ENCODE peak calls at places on chromosomes 3 and 15, in eight cellular contexts. P is sigmoid colon, A is dorsolateral prefrontal cortex, Q is A549, M is right lobe of liver, I is tibial nerve, H is H1, Z is ovary. T is an unnamed sample.

GRCh38 chr3:156795890-156796451 is 30.2 kb upstream of the LEKR1 start:
- DNase-seq in P (no peak), A (no peak), Q (no peak), M (no peak), I (no peak), H (no peak), Z (no peak), T (no peak)

GRCh38 chr15:90382305-90382704 is 5.7 kb upstream of the IQGAP1 start:
- DNase-seq in P (no peak), A (no peak), Q (no peak), M (no peak), I (no peak), H (no peak), Z (no peak), T (no peak)

GRCh38 chr15:90362936-90363212 is 10.8 kb downstream of the ZNF774 start:
- DNase-seq in P (peak), A (no peak), Q (no peak), M (no peak), I (no peak), H (no peak), Z (no peak), T (no peak)

GRCh38 chr3:193851941-193852674 is 259.1 kb downstream of the OPA1 start:
- DNase-seq in P (no peak), A (no peak), Q (no peak), M (no peak), I (no peak), H (peak), Z (peak), T (no peak)

GRCh38 chr3:183268361-183268760 is 15.3 kb downstream of the B3GNT5 start:
- DNase-seq in P (no peak), A (no peak), Q (no peak), M (no peak), I (no peak), H (no peak), Z (no peak), T (no peak)

GRCh38 chr3:100506355-100506754 is 13.9 kb downstream of the TMEM45A start:
- DNase-seq in P (no peak), A (no peak), Q (no peak), M (no peak), I (no peak), H (no peak), Z (no peak), T (no peak)

GRCh38 chr15:85044251-85044853 is 62.7 kb downstream of the PDE8A start:
- DNase-seq in P (peak), A (peak), Q (peak), M (peak), I (peak), H (no peak), Z (peak), T (peak)

GRCh38 chr15:60000113-60000823 is 3.8 kb upstream of the FOXB1 start:
- DNase-seq in P (no peak), A (no peak), Q (no peak), M (no peak), I (no peak), H (peak), Z (no peak), T (no peak)

GRCh38 chr3:66858656-66859381 is 139.3 kb upstream of the KBTBD8 start:
- DNase-seq in P (no peak), A (no peak), Q (no peak), M (no peak), I (no peak), H (peak), Z (no peak), T (peak)

GRCh38 chr3:75049581-75049980 is 435.1 kb upstream of the CNTN3 start:
- DNase-seq in P (no peak), A (no peak), Q (no peak), M (no peak), I (no peak), H (no peak), Z (no peak), T (no peak)

GRCh38 chr3:171712168-171712938 is 97.9 kb downstream of the PLD1 start:
- DNase-seq in P (no peak), A (no peak), Q (peak), M (no peak), I (no peak), H (no peak), Z (no peak), T (no peak)
- H3K27ac ChIP-seq in P (no peak), A (no peak), Q (peak), M (no peak), I (no peak), H (no peak), Z (no peak), T (no peak)

DNA sequence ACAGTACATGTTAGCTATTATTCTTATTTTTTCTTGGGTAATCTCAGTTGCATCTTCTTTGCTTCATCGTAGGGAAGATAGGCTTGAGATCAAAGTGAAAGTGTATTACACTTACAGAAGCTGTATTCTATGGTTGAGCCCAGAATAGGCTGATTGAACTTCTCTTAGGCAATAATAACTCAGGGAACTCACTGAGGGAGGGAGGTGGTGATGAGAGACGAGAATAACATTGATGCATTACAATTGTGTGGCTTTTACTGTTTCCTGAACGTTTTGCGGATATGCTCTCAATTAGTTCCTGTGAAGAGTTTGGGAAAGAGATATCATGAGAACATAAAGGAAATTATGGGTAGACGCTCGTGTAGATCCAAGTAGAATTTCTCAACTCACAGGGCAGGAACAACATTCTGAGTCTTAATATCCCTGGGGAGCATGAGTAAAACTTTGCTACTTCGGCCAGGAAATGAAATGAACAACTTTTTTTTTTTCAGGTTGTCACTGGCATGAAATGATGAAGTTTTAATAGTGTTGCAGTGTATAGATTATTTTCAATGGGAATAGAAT is 302.2 kb downstream of the TUSC7 start:
- DNase-seq in P (no peak), A (no peak), Q (no peak), M (no peak), I (no peak), H (no peak), Z (no peak), T (no peak)
- H3K4me3 ChIP-seq in P (no peak), A (no peak), Q (no peak), M (no peak), I (no peak), H (no peak), Z (no peak), T (no peak)

GRCh38 chr15:100966997-100967396 is 47.8 kb downstream of the LRRK1 start:
- DNase-seq in P (no peak), A (no peak), Q (no peak), M (no peak), I (no peak), H (no peak), Z (no peak), T (no peak)
- H3K27ac ChIP-seq in P (no peak), A (no peak), Q (no peak), M (no peak), I (no peak), H (no peak), Z (no peak), T (no peak)

GRCh38 chr15:25065286-25065685 is 110.5 kb downstream of the SNRPN start:
- DNase-seq in P (peak), A (peak), Q (no peak), M (no peak), I (no peak), H (no peak), Z (no peak), T (no peak)
- H3K4me3 ChIP-seq in P (no peak), A (no peak), Q (no peak), M (no peak), I (no peak), H (no peak), Z (no peak), T (no peak)